ENCODE peak calls at places on chromosomes 7 and 10, in five cellular contexts. O is HCT116, L is HepG2, Y is K562, D is GM12878. Q is an unnamed sample.

GRCh38 chr7:1403844-1404404 is 55.3 kb downstream of the MICALL2 start:
- DNase-seq in L (no peak), D (no peak), O (no peak), Y (no peak), Q (no peak)

GRCh38 chr7:3201937-3202715 is 98.9 kb upstream of the SDK1 start:
- DNase-seq in L (no peak), D (no peak), O (no peak), Y (no peak), Q (no peak)

GRCh38 chr10:75062900-75063299 is 48.6 kb upstream of the SAMD8 start:
- DNase-seq in L (no peak), Y (no peak), O (no peak), D (no peak), Q (no peak)

GRCh38 chr10:89207181-89207800 is at the start of gene CH25H:
- DNase-seq in D (no peak), L (no peak), O (no peak), Y (no peak), Q (no peak)

GRCh38 chr7:71237945-71238344 is 106.0 kb downstream of the GALNT17 start:
- DNase-seq in Y (no peak), O (no peak), L (no peak), D (no peak), Q (peak)

GRCh38 chr10:44253769-44254462 is 131.0 kb downstream of the CXCL12 start:
- DNase-seq in D (no peak), Y (no peak), L (peak), O (no peak), Q (no peak)

GRCh38 chr7:31114593-31115343 is 62.7 kb downstream of the ADCYAP1R1 start:
- DNase-seq in L (no peak), D (no peak), O (no peak), Y (no peak), Q (peak)

GRCh38 chr10:17213646-17214349 is 12.3 kb upstream of the TRDMT1 start:
- DNase-seq in Y (no peak), L (no peak), O (no peak), D (no peak), Q (no peak)

GRCh38 chr7:157862731-157863130 is 525.9 kb downstream of the DNAJB6 start:
- DNase-seq in Y (no peak), L (no peak), O (no peak), D (no peak), Q (no peak)

GRCh38 chr10:86709786-86710185 is 41.5 kb downstream of the LDB3 start:
- DNase-seq in L (no peak), O (no peak), D (no peak), Y (no peak), Q (no peak)

GRCh38 chr7:57220746-57221145 is 88.5 kb upstream of the ZNF479 start:
- DNase-seq in O (no peak), D (no peak), Y (no peak), L (no peak), Q (no peak)

GRCh38 chr7:156603004-156603403 is 37.6 kb upstream of the RNF32 start:
- DNase-seq in Y (no peak), D (no peak), O (no peak), L (no peak), Q (no peak)

GRCh38 chr7:156603629-156604028 is 36.9 kb upstream of the RNF32 start:
- DNase-seq in D (no peak), O (no peak), L (no peak), Y (no peak), Q (no peak)

GRCh38 chr7:156604311-156604710 is 36.3 kb upstream of the RNF32 start:
- DNase-seq in O (no peak), Y (no peak), L (no peak), D (no peak), Q (no peak)

GRCh38 chr7:156602283-156602682 is 38.3 kb upstream of the RNF32 start:
- DNase-seq in L (no peak), D (no peak), O (no peak), Y (no peak), Q (no peak)

GRCh38 chr7:156600496-156600895 is 40.1 kb upstream of the RNF32 start:
- DNase-seq in L (no peak), O (no peak), Y (no peak), D (no peak), Q (no peak)
- TF ChIP-seq JUND in L (no peak), O (no peak), Y (no peak), D (no peak), Q (no peak)

GRCh38 chr10:34015700-34016099 is 681.2 kb upstream of the NRP1 start:
- DNase-seq in D (no peak), L (no peak), Y (no peak), O (no peak), Q (no peak)

GRCh38 chr10:34016541-34016940 is 682.1 kb upstream of the NRP1 start:
- DNase-seq in O (no peak), Y (no peak), L (no peak), D (no peak), Q (no peak)

GRCh38 chr10:34017281-34017680 is 682.8 kb upstream of the NRP1 start:
- DNase-seq in Y (no peak), D (no peak), O (peak), L (no peak), Q (no peak)

GRCh38 chr10:34018129-34018528 is 683.7 kb upstream of the NRP1 start:
- DNase-seq in O (no peak), Y (no peak), D (no peak), L (no peak), Q (no peak)

DNA sequence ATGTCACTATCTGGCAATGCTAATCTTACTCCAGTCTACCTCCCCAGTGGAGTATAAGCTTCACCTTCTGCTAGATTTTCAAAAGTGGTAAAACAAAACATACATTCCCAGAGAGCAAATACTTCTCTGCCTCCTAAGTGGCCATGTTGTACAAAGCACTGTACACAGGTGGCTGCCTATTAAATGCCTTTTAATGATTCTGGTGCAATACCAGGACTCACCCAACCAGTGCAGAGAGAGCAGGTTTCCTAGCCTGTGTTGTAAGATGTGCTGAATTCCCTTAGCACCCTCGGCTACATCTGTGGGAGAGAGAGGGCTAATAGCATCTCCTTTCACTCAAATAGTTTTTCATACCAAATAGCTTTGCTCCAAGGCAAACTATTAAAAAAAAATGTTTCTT is 684.3 kb upstream of the NRP1 start:
- DNase-seq in Y (no peak), O (no peak), L (no peak), D (no peak), Q (peak)
- TF ChIP-seq JUND in Y (no peak), O (no peak), L (no peak), D (no peak), Q (no peak)

GRCh38 chr7:75948179-75948578 is 33.2 kb downstream of the POR start:
- DNase-seq in O (no peak), L (no peak), Y (no peak), D (no peak), Q (no peak)

GRCh38 chr7:75945297-75946168 is 30.6 kb downstream of the POR start:
- DNase-seq in D (no peak), Y (peak), L (peak), O (no peak), Q (peak)

GRCh38 chr7:75944507-75944906 is 29.6 kb downstream of the POR start:
- DNase-seq in D (no peak), O (no peak), Y (no peak), L (no peak), Q (no peak)

GRCh38 chr7:75946207-75946855 is 31.4 kb downstream of the POR start:
- DNase-seq in L (no peak), O (no peak), D (no peak), Y (no peak), Q (no peak)

DNA sequence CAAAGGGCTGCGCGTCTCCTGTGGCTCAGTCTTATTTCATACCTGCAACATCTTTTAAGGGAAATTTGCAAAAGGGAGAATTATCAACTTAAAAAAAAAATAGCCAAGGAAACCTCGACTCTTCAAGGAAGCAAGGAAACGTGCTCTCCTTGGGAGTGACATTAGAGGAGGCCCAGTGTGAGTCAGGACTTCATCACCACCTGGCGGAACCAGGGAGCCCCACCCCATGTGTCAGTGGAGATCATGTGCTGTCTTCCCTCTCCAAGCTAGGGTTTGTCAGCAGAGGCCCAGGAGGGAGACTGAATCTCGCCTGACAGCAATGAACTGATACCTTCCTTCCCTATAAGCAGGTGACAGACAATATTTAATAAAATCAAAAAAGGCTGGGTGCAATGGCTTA is 28.9 kb downstream of the POR start:
- DNase-seq in L (no peak), O (peak), D (no peak), Y (peak), Q (no peak)
- TF ChIP-seq JUND in L (no peak), O (peak), D (no peak), Y (no peak), Q (no peak)

DNA sequence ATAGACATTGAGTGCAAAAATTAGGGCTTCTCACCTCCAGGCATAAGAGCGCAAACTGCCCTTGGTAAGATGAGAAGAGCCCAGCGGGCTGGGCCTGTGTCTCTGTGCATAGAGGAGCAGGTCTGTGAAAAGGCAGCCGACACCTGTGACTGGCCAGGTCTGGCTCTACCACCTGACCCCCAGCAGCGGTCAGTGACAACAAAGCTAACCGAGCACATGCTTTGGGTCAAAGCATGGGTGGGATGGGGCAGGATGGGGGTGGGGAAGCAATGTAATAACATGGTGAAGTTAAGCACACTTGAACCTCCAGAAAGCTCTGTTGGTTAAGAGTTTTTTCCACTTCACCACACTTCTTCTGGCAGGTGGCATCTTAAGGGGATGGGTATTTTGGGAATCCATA is 29.3 kb downstream of the CYTH3 start:
- DNase-seq in O (no peak), L (no peak), D (no peak), Y (no peak), Q (no peak)
- TF ChIP-seq JUND in O (no peak), L (no peak), D (no peak), Y (no peak), Q (no peak)

GRCh38 chr7:94092980-94093379 is 88.8 kb upstream of the BET1 start:
- DNase-seq in Y (no peak), O (no peak), L (no peak), D (no peak), Q (no peak)

GRCh38 chr7:94088560-94088959 is 84.4 kb upstream of the BET1 start:
- DNase-seq in D (no peak), O (no peak), Y (no peak), L (no peak), Q (no peak)

GRCh38 chr7:94089806-94090205 is 85.7 kb upstream of the BET1 start:
- DNase-seq in O (no peak), L (no peak), D (no peak), Y (no peak), Q (no peak)

DNA sequence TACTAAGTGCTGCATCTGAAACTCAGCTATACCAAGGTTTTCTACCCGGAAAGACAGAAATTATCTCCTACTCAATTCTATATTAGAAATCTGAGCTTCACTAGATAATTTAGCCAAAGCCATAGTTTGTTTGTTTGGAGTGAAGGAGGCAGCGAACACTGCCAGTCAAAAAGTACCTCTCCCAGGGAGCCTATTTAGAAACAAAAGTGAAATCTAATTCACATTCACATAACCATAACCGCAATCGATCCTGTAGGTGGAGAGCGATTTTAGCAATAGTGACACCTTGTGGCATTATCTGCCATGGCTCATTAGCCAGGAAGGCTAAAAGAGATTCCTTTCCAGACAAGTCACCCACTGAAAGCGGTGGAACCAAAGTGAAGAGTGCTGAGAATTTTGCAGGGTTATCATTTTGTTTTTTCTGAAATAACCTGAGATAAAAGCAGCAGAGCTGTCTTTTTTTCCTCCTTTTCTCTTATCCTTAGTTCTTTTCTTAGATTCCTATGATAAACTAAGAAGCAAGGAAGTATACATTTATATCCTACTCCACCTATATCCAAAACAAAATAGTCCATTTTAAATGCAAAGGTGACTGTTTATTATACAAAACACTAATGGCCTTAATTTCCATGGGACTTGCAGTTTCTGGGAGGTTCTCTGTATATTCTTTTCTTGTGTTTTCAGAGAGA is 83.7 kb upstream of the BET1 start:
- DNase-seq in L (peak), Y (peak), O (peak), D (peak), Q (peak)
- TF ChIP-seq JUND in L (no peak), Y (no peak), O (no peak), D (no peak), Q (no peak)